ENCODE peak calls at places on chromosomes 6 and 20, in ten cellular contexts. One of them, this sample, is unnamed.

GRCh38 chr6:11093065-11093590 is 506 bp upstream of the SMIM13 start:
- DNase-seq in mesendoderm: no peak
- DNase-seq in activated naive CD4-positive, alpha-beta T cell treated with anti-CD3 and anti-CD28 coated beads for 36 hours: peak
- DNase-seq in stimulated activated CD8-positive, alpha-beta memory T cell treated with anti-CD3 and anti-CD28 coated beads, Interleukin-12 subunit alpha, Interleukin-12 subunit beta, amount 100 ng/mL, for 4 hours: no peak
- DNase-seq in activated CD4-positive, CD25-positive, alpha-beta regulatory T cell treated with anti-CD3 and anti-CD28 coated beads, Interleukin-2, amount 50 U/mL, for 72 hours: no peak
- DNase-seq in DMS53: no peak
- DNase-seq in A673: peak
- DNase-seq in stomach: no peak
- DNase-seq in spleen: no peak
- DNase-seq in HFFc6: no peak
- DNase-seq in this sample: no peak

GRCh38 chr6:21201673-21202430 is 391.7 kb upstream of the SOX4 start:
- DNase-seq in activated naive CD4-positive, alpha-beta T cell treated with anti-CD3 and anti-CD28 coated beads for 36 hours: no peak
- DNase-seq in DMS53: peak
- DNase-seq in spleen: no peak
- DNase-seq in stimulated activated CD8-positive, alpha-beta memory T cell treated with anti-CD3 and anti-CD28 coated beads, Interleukin-12 subunit alpha, Interleukin-12 subunit beta, amount 100 ng/mL, for 4 hours: no peak
- DNase-seq in HFFc6: no peak
- DNase-seq in mesendoderm: no peak
- DNase-seq in stomach: no peak
- DNase-seq in A673: no peak
- DNase-seq in activated CD4-positive, CD25-positive, alpha-beta regulatory T cell treated with anti-CD3 and anti-CD28 coated beads, Interleukin-2, amount 50 U/mL, for 72 hours: no peak
- DNase-seq in this sample: no peak

GRCh38 chr20:32603046-32603726 is 18.1 kb upstream of the NOL4L start:
- DNase-seq in spleen: no peak
- DNase-seq in mesendoderm: no peak
- DNase-seq in A673: no peak
- DNase-seq in HFFc6: no peak
- DNase-seq in activated CD4-positive, CD25-positive, alpha-beta regulatory T cell treated with anti-CD3 and anti-CD28 coated beads, Interleukin-2, amount 50 U/mL, for 72 hours: no peak
- DNase-seq in DMS53: no peak
- DNase-seq in activated naive CD4-positive, alpha-beta T cell treated with anti-CD3 and anti-CD28 coated beads for 36 hours: no peak
- DNase-seq in stimulated activated CD8-positive, alpha-beta memory T cell treated with anti-CD3 and anti-CD28 coated beads, Interleukin-12 subunit alpha, Interleukin-12 subunit beta, amount 100 ng/mL, for 4 hours: no peak
- DNase-seq in stomach: no peak
- DNase-seq in this sample: no peak

GRCh38 chr6:114101255-114101654 is 130.3 kb upstream of the HDAC2 start:
- DNase-seq in activated CD4-positive, CD25-positive, alpha-beta regulatory T cell treated with anti-CD3 and anti-CD28 coated beads, Interleukin-2, amount 50 U/mL, for 72 hours: no peak
- DNase-seq in stimulated activated CD8-positive, alpha-beta memory T cell treated with anti-CD3 and anti-CD28 coated beads, Interleukin-12 subunit alpha, Interleukin-12 subunit beta, amount 100 ng/mL, for 4 hours: no peak
- DNase-seq in spleen: no peak
- DNase-seq in DMS53: no peak
- DNase-seq in activated naive CD4-positive, alpha-beta T cell treated with anti-CD3 and anti-CD28 coated beads for 36 hours: no peak
- DNase-seq in stomach: no peak
- DNase-seq in mesendoderm: no peak
- DNase-seq in A673: no peak
- DNase-seq in HFFc6: no peak
- DNase-seq in this sample: no peak

GRCh38 chr20:63483834-63484233 is 11.4 kb upstream of the KCNQ2 start:
- DNase-seq in DMS53: no peak
- DNase-seq in A673: no peak
- DNase-seq in spleen: no peak
- DNase-seq in activated CD4-positive, CD25-positive, alpha-beta regulatory T cell treated with anti-CD3 and anti-CD28 coated beads, Interleukin-2, amount 50 U/mL, for 72 hours: no peak
- DNase-seq in HFFc6: no peak
- DNase-seq in activated naive CD4-positive, alpha-beta T cell treated with anti-CD3 and anti-CD28 coated beads for 36 hours: no peak
- DNase-seq in stimulated activated CD8-positive, alpha-beta memory T cell treated with anti-CD3 and anti-CD28 coated beads, Interleukin-12 subunit alpha, Interleukin-12 subunit beta, amount 100 ng/mL, for 4 hours: no peak
- DNase-seq in stomach: no peak
- DNase-seq in mesendoderm: no peak
- DNase-seq in this sample: no peak

GRCh38 chr6:155264704-155265320 is 999 bp downstream of the CLDN20 start:
- DNase-seq in activated naive CD4-positive, alpha-beta T cell treated with anti-CD3 and anti-CD28 coated beads for 36 hours: no peak
- DNase-seq in spleen: no peak
- DNase-seq in mesendoderm: no peak
- DNase-seq in A673: peak
- DNase-seq in stomach: no peak
- DNase-seq in activated CD4-positive, CD25-positive, alpha-beta regulatory T cell treated with anti-CD3 and anti-CD28 coated beads, Interleukin-2, amount 50 U/mL, for 72 hours: no peak
- DNase-seq in HFFc6: peak
- DNase-seq in DMS53: no peak
- DNase-seq in stimulated activated CD8-positive, alpha-beta memory T cell treated with anti-CD3 and anti-CD28 coated beads, Interleukin-12 subunit alpha, Interleukin-12 subunit beta, amount 100 ng/mL, for 4 hours: no peak
- DNase-seq in this sample: no peak

GRCh38 chr6:148323344-148323743 is 19.3 kb upstream of the SASH1 start:
- DNase-seq in activated CD4-positive, CD25-positive, alpha-beta regulatory T cell treated with anti-CD3 and anti-CD28 coated beads, Interleukin-2, amount 50 U/mL, for 72 hours: no peak
- DNase-seq in spleen: no peak
- DNase-seq in mesendoderm: no peak
- DNase-seq in stomach: no peak
- DNase-seq in stimulated activated CD8-positive, alpha-beta memory T cell treated with anti-CD3 and anti-CD28 coated beads, Interleukin-12 subunit alpha, Interleukin-12 subunit beta, amount 100 ng/mL, for 4 hours: no peak
- DNase-seq in A673: no peak
- DNase-seq in activated naive CD4-positive, alpha-beta T cell treated with anti-CD3 and anti-CD28 coated beads for 36 hours: no peak
- DNase-seq in HFFc6: peak
- DNase-seq in DMS53: no peak
- DNase-seq in this sample: peak

GRCh38 chr20:38222231-38222922 is 38.2 kb downstream of the KIAA1755 start:
- DNase-seq in DMS53: peak
- DNase-seq in mesendoderm: peak
- DNase-seq in HFFc6: peak
- DNase-seq in spleen: peak
- DNase-seq in stimulated activated CD8-positive, alpha-beta memory T cell treated with anti-CD3 and anti-CD28 coated beads, Interleukin-12 subunit alpha, Interleukin-12 subunit beta, amount 100 ng/mL, for 4 hours: peak
- DNase-seq in activated CD4-positive, CD25-positive, alpha-beta regulatory T cell treated with anti-CD3 and anti-CD28 coated beads, Interleukin-2, amount 50 U/mL, for 72 hours: peak
- DNase-seq in activated naive CD4-positive, alpha-beta T cell treated with anti-CD3 and anti-CD28 coated beads for 36 hours: peak
- DNase-seq in A673: peak
- DNase-seq in stomach: peak
- DNase-seq in this sample: no peak

GRCh38 chr6:97189767-97190166 is 93.2 kb downstream of the MMS22L start:
- DNase-seq in activated naive CD4-positive, alpha-beta T cell treated with anti-CD3 and anti-CD28 coated beads for 36 hours: no peak
- DNase-seq in mesendoderm: no peak
- DNase-seq in spleen: no peak
- DNase-seq in stimulated activated CD8-positive, alpha-beta memory T cell treated with anti-CD3 and anti-CD28 coated beads, Interleukin-12 subunit alpha, Interleukin-12 subunit beta, amount 100 ng/mL, for 4 hours: no peak
- DNase-seq in stomach: no peak
- DNase-seq in HFFc6: peak
- DNase-seq in DMS53: no peak
- DNase-seq in A673: peak
- DNase-seq in activated CD4-positive, CD25-positive, alpha-beta regulatory T cell treated with anti-CD3 and anti-CD28 coated beads, Interleukin-2, amount 50 U/mL, for 72 hours: no peak
- DNase-seq in this sample: peak